ENCODE peak calls at places on chromosomes 13 and 19, in four cellular contexts. I is nucleus accumbens; J is activated T-helper 2 cell treated with anti-CD3 and anti-CD28 coated beads, Interferon-gamma antibody, Interleukin-2, Interleukin-4, amounts not matched to agents 10 μg/mL and 5 μg/mL and 100 μg/mL, durations not matched to agents 14 hours and 24 hours and 36 hours; S is left cardiac atrium. R is an unnamed sample.

GRCh38 chr13:27309967-27310598 is 39.5 kb downstream of the RASL11A start:
- DNase-seq in I (no peak), S (no peak), J (no peak), R (no peak)

GRCh38 chr13:112842343-112842856 is 126.6 kb upstream of the MCF2L start:
- DNase-seq in J (no peak), I (no peak), S (peak), R (peak)

GRCh38 chr19:46386996-46387712 is 26.2 kb downstream of the CCDC8 start:
- DNase-seq in S (no peak), J (no peak), I (no peak), R (no peak)

GRCh38 chr19:33194884-33195710 is 967 bp downstream of the LRP3 start:
- DNase-seq in S (peak), J (no peak), I (no peak), R (no peak)

GRCh38 chr13:80037505-80037888 is 303.4 kb downstream of the SPRY2 start:
- DNase-seq in S (no peak), I (no peak), J (no peak), R (no peak)

GRCh38 chr19:49690656-49691242 is at the start of gene CPT1C:
- DNase-seq in S (peak), J (peak), I (peak), R (peak)

GRCh38 chr19:18663940-18664530 is 19.4 kb upstream of the CRTC1 start:
- DNase-seq in J (no peak), S (no peak), I (no peak), R (no peak)

GRCh38 chr19:46478356-46478986 is 7.1 kb upstream of the PNMA8A start:
- DNase-seq in J (no peak), I (no peak), S (no peak), R (no peak)